ENCODE peak calls at places on chromosome 11, in ten cellular contexts. P is T-helper 17 cell, B is NCI-H774, K is cerebellum, V is LoVo, S is foreskin fibroblast, H is esophagus squamous epithelium, C is sigmoid colon, A is GM13977, O is T follicular helper cell. Y is an unnamed sample.

GRCh38 chr11:44750440-44751005 is 23.8 kb downstream of the TSPAN18 start:
- DNase-seq in H (no peak), K (no peak), C (no peak), B (no peak), O (no peak), S (no peak), P (no peak), A (no peak), V (no peak), Y (no peak)

GRCh38 chr11:133174013-133174412 is 358.3 kb downstream of the OPCML start:
- DNase-seq in B (no peak), K (no peak), C (no peak), S (no peak), H (no peak), O (no peak), V (no peak), A (no peak), P (no peak), Y (no peak)

GRCh38 chr11:10916674-10917073 is 58.8 kb upstream of the ZBED5 start:
- DNase-seq in K (no peak), S (peak; percentile 65), C (no peak), A (no peak), B (no peak), V (no peak), O (no peak), H (no peak), P (no peak), Y (no peak)

GRCh38 chr11:79055866-79056632 is 384.8 kb downstream of the TENM4 start:
- DNase-seq in S (peak; percentile 91), P (no peak), K (no peak), B (no peak), A (no peak), O (no peak), V (no peak), C (no peak), H (no peak), Y (no peak)

GRCh38 chr11:62242021-62242420 is at the start of gene SCGB1D2:
- DNase-seq in K (peak; percentile 66), A (no peak), B (peak; percentile 76), V (peak; percentile 38), C (no peak), O (no peak), H (no peak), P (no peak), S (no peak), Y (no peak)

GRCh38 chr11:6319879-6320410 is 356 bp downstream of the CAVIN3 start:
- DNase-seq in H (peak; percentile 57), V (peak; percentile 71), K (peak; percentile 88), P (no peak), O (no peak), A (no peak), S (peak; percentile 98), C (peak; percentile 96), B (peak; percentile 32), Y (peak; percentile 86)

GRCh38 chr11:74398244-74399159 is at the start of gene PGM2L1:
- DNase-seq in B (peak; percentile 96), S (peak; percentile 98), C (peak; percentile 97), A (peak; percentile 95), P (peak; percentile 85), H (peak; percentile 85), O (peak; percentile 89), K (peak; percentile 96), V (peak; percentile 96), Y (peak; percentile 87)

GRCh38 chr11:67409261-67409666 is 5.4 kb downstream of the TBC1D10C start:
- DNase-seq in H (no peak), K (no peak), P (peak; percentile 49), C (no peak), B (no peak), A (peak; percentile 86), S (no peak), V (no peak), O (no peak), Y (no peak)

Y was measured in thoracic aorta.